ENCODE peak calls at places on chromosomes 6 and 20, in seven cellular contexts. U, Q, A, J, K, M and H are unnamed samples. For H3K4me1, the result is how much of the 10 kb centered on the place peaks cover.

GRCh38 chr6:79604583-79605037 is 26.5 kb upstream of the SH3BGRL2 start:
- DNase-seq in U (no peak), J (no peak), A (no peak), M (no peak), K (no peak), Q (no peak), H (no peak)

GRCh38 chr20:32600681-32601237 is 15.6 kb upstream of the NOL4L start:
- DNase-seq in Q (no peak), M (no peak), J (no peak), U (no peak), A (no peak), K (no peak), H (no peak)

GRCh38 chr6:128335963-128336362 is 184.4 kb downstream of the PTPRK start:
- DNase-seq in M (no peak), J (no peak), Q (no peak), U (no peak), K (no peak), A (no peak), H (no peak)

GRCh38 chr6:3305216-3305565 is 46.4 kb downstream of the PSMG4 start:
- DNase-seq in U (no peak), J (no peak), K (no peak), Q (no peak), M (peak), A (peak), H (no peak)

GRCh38 chr20:2137552-2138201 is 36.0 kb downstream of the STK35 start:
- DNase-seq in M (peak), Q (no peak), U (no peak), K (no peak), A (no peak), J (no peak), H (no peak)

GRCh38 chr6:169646906-169647567 is 54.8 kb downstream of the WDR27 start:
- DNase-seq in A (no peak), M (peak), U (no peak), J (no peak), K (no peak), Q (no peak), H (no peak)

GRCh38 chr6:13795041-13795748 is 19.2 kb downstream of the MCUR1 start:
- DNase-seq in K (peak), J (no peak), A (peak), U (peak), M (peak), Q (peak), H (peak)

GRCh38 chr6:114304304-114304887 is 38.4 kb downstream of the HS3ST5 start:
- DNase-seq in K (peak), U (no peak), J (no peak), M (no peak), Q (peak), A (no peak), H (no peak)

GRCh38 chr6:105485456-105485855 is 82.6 kb upstream of the PREP start:
- DNase-seq in U (no peak), A (no peak), J (no peak), Q (no peak), K (no peak), M (no peak), H (no peak)

GRCh38 chr20:29878777-29879442 is 1378.6 kb upstream of the DEFB115 start:
- DNase-seq in M (peak), A (peak), K (no peak), Q (no peak), J (peak), U (peak), H (peak)

GRCh38 chr6:20600831-20601230 is 66.6 kb downstream of the CDKAL1 start:
- DNase-seq in J (no peak), M (no peak), A (no peak), Q (no peak), U (no peak), K (no peak), H (no peak)

GRCh38 chr6:143569035-143569434 is 57.5 kb upstream of the FUCA2 start:
- DNase-seq in K (no peak), Q (no peak), M (no peak), U (no peak), J (no peak), A (no peak), H (no peak)

GRCh38 chr6:110329729-110330436 is 28.3 kb downstream of the METTL24 start:
- DNase-seq in U (no peak), K (no peak), A (no peak), J (no peak), Q (no peak), M (no peak), H (peak)

GRCh38 chr20:428658-429200 is 20.6 kb downstream of the RBCK1 start:
- DNase-seq in J (no peak), U (no peak), K (no peak), Q (no peak), A (no peak), M (no peak), H (no peak)

GRCh38 chr6:42940493-42941045 is 11.3 kb downstream of the CNPY3 start:
- DNase-seq in K (no peak), A (no peak), U (no peak), Q (no peak), M (no peak), J (no peak), H (no peak)
- TF ChIP-seq POLR2AphosphoS5 in K (no peak), A (no peak), U (no peak), Q (peak), M (no peak), J (no peak), H (no peak)

DNA sequence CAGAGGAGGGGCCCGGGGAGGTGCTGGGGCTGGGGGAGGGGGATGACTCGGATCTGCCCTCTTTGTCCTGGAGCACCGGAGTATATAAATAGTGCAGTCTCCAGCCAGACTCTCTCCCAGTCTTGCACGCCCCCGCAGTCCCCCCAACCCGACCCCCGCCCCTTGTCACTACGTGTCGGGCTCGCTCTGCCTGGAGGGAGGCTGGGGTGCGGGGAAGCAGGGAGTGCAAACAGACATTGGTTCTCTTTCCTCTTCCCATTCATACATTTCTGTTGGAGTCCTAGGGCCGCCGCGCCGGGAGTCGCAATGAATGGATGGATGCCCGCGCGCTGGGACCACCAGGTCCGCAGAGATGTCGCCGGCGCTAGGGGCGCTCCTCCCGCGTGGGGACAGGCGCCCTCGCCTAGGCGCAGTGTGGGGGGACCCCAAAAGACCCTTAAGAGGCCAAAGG is 179.3 kb downstream of the TBXT start:
- DNase-seq in J (no peak), K (no peak), A (no peak), U (no peak), Q (no peak), M (no peak), H (no peak)
- H3K27ac ChIP-seq in J (no peak), K (no peak), A (no peak), U (no peak), Q (no peak), M (no peak), H (peak)

GRCh38 chr6:39226606-39227300 is 2.5 kb downstream of the KCNK5 start:
- DNase-seq in J (no peak), Q (no peak), K (no peak), U (no peak), M (no peak), A (no peak), H (no peak)
- H3K4me1 ChIP-seq in J (under half), Q (under half), K (under half), U (half or more), M (half or more), A (under half), H (under half)

DNA sequence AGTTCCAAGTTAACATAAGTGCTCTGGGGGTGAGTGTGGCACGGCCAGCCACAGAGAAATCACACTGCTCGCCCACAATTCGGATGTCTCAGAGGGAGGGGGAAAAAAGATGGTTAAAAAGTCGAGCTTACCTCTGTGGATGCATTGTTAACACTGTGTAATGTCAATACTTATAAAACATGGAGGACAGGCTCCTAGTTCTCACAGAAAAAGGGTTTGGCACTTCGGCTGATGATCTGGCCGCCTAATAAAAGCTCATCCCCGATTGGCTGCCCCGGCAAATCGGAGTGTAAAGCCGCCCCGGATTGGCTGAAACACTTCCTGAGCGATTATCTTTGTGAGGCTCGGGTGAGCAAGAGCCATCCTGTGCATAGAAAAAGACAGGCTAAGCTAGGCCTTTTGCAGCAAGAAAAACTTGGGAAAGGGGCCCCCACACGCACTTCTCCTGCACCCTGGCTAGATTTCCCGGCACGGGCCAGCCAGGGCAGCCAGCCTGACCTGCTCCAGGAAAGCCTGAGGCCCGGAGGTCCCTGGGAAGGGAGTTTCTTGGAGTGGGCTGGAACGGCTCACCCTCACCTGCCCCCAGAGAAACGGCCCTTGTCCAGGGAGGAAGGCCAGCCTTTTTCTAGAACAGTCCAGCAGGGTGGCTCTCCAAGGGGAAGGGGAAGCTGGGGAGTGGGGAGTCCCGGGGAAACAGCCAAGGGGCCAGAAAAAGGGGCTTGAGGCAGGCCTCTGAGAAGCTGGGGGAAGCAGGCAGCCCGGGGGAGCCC is at the start of gene ZMYND8:
- DNase-seq in J (peak), Q (peak), K (peak), U (peak), A (peak), M (peak), H (peak)
- TF ChIP-seq POLR2AphosphoS5 in J (no peak), Q (peak), K (no peak), U (peak), A (no peak), M (peak), H (peak)

GRCh38 chr6:21915707-21916399 is 322.3 kb downstream of the SOX4 start:
- DNase-seq in U (no peak), J (no peak), Q (no peak), K (no peak), A (no peak), M (no peak), H (no peak)
- H3K27ac ChIP-seq in U (no peak), J (peak), Q (no peak), K (peak), A (no peak), M (no peak), H (peak)

GRCh38 chr20:20181322-20181721 is 129.0 kb downstream of the CFAP61 start:
- DNase-seq in M (no peak), A (no peak), U (no peak), Q (no peak), J (no peak), K (no peak), H (no peak)
- H3K4me1 ChIP-seq in M (under half), A (under half), U (under half), Q (under half), J (under half), K (under half), H (under half)